ENCODE peak calls at places on chromosomes 12 and 14, in ten cellular contexts. One of them, this sample, is unnamed. For H3K9me3, the result is how much of the 10 kb centered on the place peaks cover.

GRCh38 chr12:51530208-51530607 is 60.8 kb upstream of the SCN8A start:
- DNase-seq in prostate gland: no peak
- DNase-seq in suprapubic skin: no peak
- DNase-seq in HCT116: no peak
- DNase-seq in SK-N-MC: no peak
- DNase-seq in stomach: no peak
- DNase-seq in K562: no peak
- DNase-seq in transverse colon: no peak
- DNase-seq in breast epithelium: no peak
- DNase-seq in SK-N-SH: no peak
- DNase-seq in this sample: no peak

GRCh38 chr12:10341892-10342509 is 34.3 kb downstream of the KLRD1 start:
- DNase-seq in prostate gland: no peak
- DNase-seq in suprapubic skin: no peak
- DNase-seq in HCT116: no peak
- DNase-seq in SK-N-MC: no peak
- DNase-seq in stomach: no peak
- DNase-seq in K562: no peak
- DNase-seq in transverse colon: no peak
- DNase-seq in breast epithelium: no peak
- DNase-seq in SK-N-SH: no peak
- DNase-seq in this sample: no peak

GRCh38 chr14:96225745-96226151 is 21.1 kb downstream of the BDKRB2 start:
- DNase-seq in prostate gland: no peak
- DNase-seq in suprapubic skin: no peak
- DNase-seq in HCT116: no peak
- DNase-seq in SK-N-MC: no peak
- DNase-seq in stomach: no peak
- DNase-seq in K562: no peak
- DNase-seq in transverse colon: peak
- DNase-seq in breast epithelium: no peak
- DNase-seq in SK-N-SH: peak
- DNase-seq in this sample: no peak

GRCh38 chr12:52267699-52268098 is 6.7 kb upstream of the KRT86 start:
- DNase-seq in prostate gland: no peak
- DNase-seq in suprapubic skin: no peak
- DNase-seq in HCT116: no peak
- DNase-seq in SK-N-MC: no peak
- DNase-seq in stomach: no peak
- DNase-seq in K562: no peak
- DNase-seq in transverse colon: no peak
- DNase-seq in breast epithelium: no peak
- DNase-seq in SK-N-SH: no peak
- DNase-seq in this sample: no peak

GRCh38 chr12:77591959-77592358 is 238.7 kb upstream of the NAV3 start:
- DNase-seq in prostate gland: no peak
- DNase-seq in suprapubic skin: no peak
- DNase-seq in HCT116: no peak
- DNase-seq in SK-N-MC: no peak
- DNase-seq in stomach: no peak
- DNase-seq in K562: no peak
- DNase-seq in transverse colon: no peak
- DNase-seq in breast epithelium: no peak
- DNase-seq in SK-N-SH: no peak
- DNase-seq in this sample: no peak

GRCh38 chr12:3564861-3565260 is 73.9 kb downstream of the PRMT8 start:
- DNase-seq in prostate gland: no peak
- DNase-seq in suprapubic skin: no peak
- DNase-seq in HCT116: no peak
- DNase-seq in SK-N-MC: no peak
- DNase-seq in stomach: no peak
- DNase-seq in K562: no peak
- DNase-seq in transverse colon: no peak
- DNase-seq in breast epithelium: no peak
- DNase-seq in SK-N-SH: no peak
- DNase-seq in this sample: no peak

GRCh38 chr14:86723254-86723624 is 1193.3 kb downstream of the FLRT2 start:
- DNase-seq in prostate gland: no peak
- DNase-seq in suprapubic skin: no peak
- DNase-seq in HCT116: no peak
- DNase-seq in SK-N-MC: no peak
- DNase-seq in stomach: no peak
- DNase-seq in K562: no peak
- DNase-seq in transverse colon: no peak
- DNase-seq in breast epithelium: no peak
- DNase-seq in SK-N-SH: no peak
- DNase-seq in this sample: no peak

GRCh38 chr12:67649165-67650126 is 901 bp downstream of the DYRK2 start:
- DNase-seq in prostate gland: peak
- DNase-seq in suprapubic skin: peak
- DNase-seq in HCT116: no peak
- DNase-seq in SK-N-MC: no peak
- DNase-seq in stomach: peak
- DNase-seq in K562: peak
- DNase-seq in transverse colon: peak
- DNase-seq in breast epithelium: peak
- DNase-seq in SK-N-SH: peak
- DNase-seq in this sample: no peak

GRCh38 chr12:75944097-75944904 is 87.3 kb downstream of the PHLDA1 start:
- DNase-seq in prostate gland: no peak
- DNase-seq in suprapubic skin: no peak
- DNase-seq in HCT116: peak
- DNase-seq in SK-N-MC: peak
- DNase-seq in stomach: no peak
- DNase-seq in K562: peak
- DNase-seq in transverse colon: no peak
- DNase-seq in breast epithelium: no peak
- DNase-seq in SK-N-SH: no peak
- DNase-seq in this sample: no peak

GRCh38 chr12:52971701-52972329 is 22.9 kb downstream of the KRT18 start:
- DNase-seq in prostate gland: peak
- DNase-seq in suprapubic skin: no peak
- DNase-seq in HCT116: no peak
- DNase-seq in SK-N-MC: no peak
- DNase-seq in stomach: no peak
- DNase-seq in K562: no peak
- DNase-seq in transverse colon: peak
- DNase-seq in breast epithelium: no peak
- DNase-seq in SK-N-SH: no peak
- DNase-seq in this sample: no peak

GRCh38 chr14:23398348-23398747 is 9.7 kb downstream of the MYH6 start:
- DNase-seq in prostate gland: no peak
- DNase-seq in suprapubic skin: no peak
- DNase-seq in HCT116: no peak
- DNase-seq in SK-N-MC: no peak
- DNase-seq in stomach: no peak
- DNase-seq in K562: no peak
- DNase-seq in transverse colon: no peak
- DNase-seq in breast epithelium: no peak
- DNase-seq in SK-N-SH: no peak
- DNase-seq in this sample: no peak

GRCh38 chr14:39169541-39169900 is 612 bp downstream of the TRAPPC6B start:
- DNase-seq in prostate gland: peak
- DNase-seq in suprapubic skin: no peak
- DNase-seq in HCT116: no peak
- DNase-seq in SK-N-MC: no peak
- DNase-seq in stomach: no peak
- DNase-seq in K562: no peak
- DNase-seq in transverse colon: no peak
- DNase-seq in breast epithelium: no peak
- DNase-seq in SK-N-SH: peak
- DNase-seq in this sample: no peak

GRCh38 chr14:72476657-72477499 is 417.0 kb downstream of the DPF3 start:
- DNase-seq in prostate gland: no peak
- DNase-seq in suprapubic skin: no peak
- DNase-seq in HCT116: peak
- DNase-seq in SK-N-MC: peak
- DNase-seq in stomach: no peak
- DNase-seq in K562: no peak
- DNase-seq in transverse colon: peak
- DNase-seq in breast epithelium: no peak
- DNase-seq in SK-N-SH: no peak
- DNase-seq in this sample: no peak

GRCh38 chr14:33529773-33530172 is 421.1 kb downstream of the EGLN3 start:
- DNase-seq in prostate gland: no peak
- DNase-seq in suprapubic skin: no peak
- DNase-seq in HCT116: no peak
- DNase-seq in SK-N-MC: no peak
- DNase-seq in stomach: no peak
- DNase-seq in K562: no peak
- DNase-seq in transverse colon: no peak
- DNase-seq in breast epithelium: no peak
- DNase-seq in SK-N-SH: no peak
- DNase-seq in this sample: no peak

GRCh38 chr12:60594035-60594711 is 998.3 kb downstream of the SLC16A7 start:
- DNase-seq in prostate gland: no peak
- DNase-seq in suprapubic skin: no peak
- DNase-seq in HCT116: no peak
- DNase-seq in SK-N-MC: no peak
- DNase-seq in stomach: no peak
- DNase-seq in K562: no peak
- DNase-seq in transverse colon: no peak
- DNase-seq in breast epithelium: no peak
- DNase-seq in SK-N-SH: no peak
- DNase-seq in this sample: no peak

GRCh38 chr12:21695896-21696295 is 38.3 kb upstream of the LDHB start:
- DNase-seq in prostate gland: no peak
- DNase-seq in suprapubic skin: no peak
- DNase-seq in HCT116: no peak
- DNase-seq in SK-N-MC: no peak
- DNase-seq in stomach: no peak
- DNase-seq in K562: no peak
- DNase-seq in transverse colon: no peak
- DNase-seq in breast epithelium: no peak
- DNase-seq in SK-N-SH: no peak
- DNase-seq in this sample: no peak

GRCh38 chr12:110179291-110179690 is 55.1 kb downstream of the IFT81 start:
- DNase-seq in prostate gland: no peak
- DNase-seq in suprapubic skin: no peak
- DNase-seq in HCT116: no peak
- DNase-seq in SK-N-MC: no peak
- DNase-seq in stomach: no peak
- DNase-seq in K562: no peak
- DNase-seq in transverse colon: no peak
- DNase-seq in breast epithelium: no peak
- DNase-seq in SK-N-SH: no peak
- DNase-seq in this sample: no peak

GRCh38 chr14:106808458-106808857 is 1282.1 kb downstream of the TMEM121 start:
- DNase-seq in prostate gland: no peak
- DNase-seq in suprapubic skin: no peak
- DNase-seq in HCT116: no peak
- DNase-seq in SK-N-MC: no peak
- DNase-seq in stomach: no peak
- DNase-seq in K562: no peak
- DNase-seq in transverse colon: no peak
- DNase-seq in breast epithelium: no peak
- DNase-seq in SK-N-SH: no peak
- DNase-seq in this sample: peak
- H3K9me3 ChIP-seq in prostate gland: under half
- H3K9me3 ChIP-seq in suprapubic skin: under half
- H3K9me3 ChIP-seq in HCT116: under half
- H3K9me3 ChIP-seq in SK-N-MC: under half
- H3K9me3 ChIP-seq in stomach: under half
- H3K9me3 ChIP-seq in K562: under half
- H3K9me3 ChIP-seq in transverse colon: under half
- H3K9me3 ChIP-seq in breast epithelium: under half
- H3K9me3 ChIP-seq in SK-N-SH: under half
- H3K9me3 ChIP-seq in this sample: under half

DNA sequence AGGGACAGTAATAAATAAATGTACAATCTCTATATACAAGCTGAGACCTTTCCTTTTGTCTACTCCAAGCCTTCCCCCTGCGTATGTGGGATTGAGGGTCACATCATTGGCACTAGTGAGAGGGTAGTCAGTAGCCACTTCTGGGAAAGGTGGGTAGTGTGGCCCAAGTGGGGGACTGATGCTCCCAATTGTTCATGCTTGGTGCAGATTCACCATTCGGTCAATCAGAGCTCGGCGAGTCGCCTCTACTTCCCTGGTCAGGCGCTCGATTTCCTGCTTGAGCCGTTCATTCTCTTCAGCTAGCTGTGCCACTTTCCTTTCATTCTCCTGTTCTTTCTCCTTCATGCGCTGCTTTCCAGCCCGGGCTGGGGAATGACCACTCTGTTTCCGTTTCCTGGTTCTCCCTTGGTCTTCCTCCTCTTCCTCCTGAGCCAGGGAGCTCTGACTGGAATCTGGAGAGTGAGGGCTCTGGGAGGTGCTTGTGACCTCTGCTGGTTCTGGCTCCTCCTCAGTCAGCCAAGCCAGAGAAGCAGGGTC is 3.6 kb downstream of the DDIT3 start:
- DNase-seq in prostate gland: no peak
- DNase-seq in suprapubic skin: no peak
- DNase-seq in HCT116: no peak
- DNase-seq in SK-N-MC: no peak
- DNase-seq in stomach: no peak
- DNase-seq in K562: no peak
- DNase-seq in transverse colon: no peak
- DNase-seq in breast epithelium: no peak
- DNase-seq in SK-N-SH: no peak
- DNase-seq in this sample: no peak
- TF ChIP-seq POLR2AphosphoS5 in prostate gland: no peak
- TF ChIP-seq POLR2AphosphoS5 in suprapubic skin: no peak
- TF ChIP-seq POLR2AphosphoS5 in HCT116: peak
- TF ChIP-seq POLR2AphosphoS5 in SK-N-MC: no peak
- TF ChIP-seq POLR2AphosphoS5 in stomach: no peak
- TF ChIP-seq POLR2AphosphoS5 in K562: peak
- TF ChIP-seq POLR2AphosphoS5 in transverse colon: no peak
- TF ChIP-seq POLR2AphosphoS5 in breast epithelium: no peak
- TF ChIP-seq POLR2AphosphoS5 in SK-N-SH: no peak
- TF ChIP-seq POLR2AphosphoS5 in this sample: no peak

GRCh38 chr14:106378191-106378590 is 851.8 kb downstream of the TMEM121 start:
- DNase-seq in prostate gland: no peak
- DNase-seq in suprapubic skin: no peak
- DNase-seq in HCT116: no peak
- DNase-seq in SK-N-MC: no peak
- DNase-seq in stomach: no peak
- DNase-seq in K562: peak
- DNase-seq in transverse colon: no peak
- DNase-seq in breast epithelium: no peak
- DNase-seq in SK-N-SH: peak
- DNase-seq in this sample: no peak
- H3K9me3 ChIP-seq in prostate gland: under half
- H3K9me3 ChIP-seq in suprapubic skin: under half
- H3K9me3 ChIP-seq in HCT116: under half
- H3K9me3 ChIP-seq in SK-N-MC: under half
- H3K9me3 ChIP-seq in stomach: under half
- H3K9me3 ChIP-seq in K562: under half
- H3K9me3 ChIP-seq in transverse colon: under half
- H3K9me3 ChIP-seq in breast epithelium: under half
- H3K9me3 ChIP-seq in SK-N-SH: under half
- H3K9me3 ChIP-seq in this sample: under half

DNA sequence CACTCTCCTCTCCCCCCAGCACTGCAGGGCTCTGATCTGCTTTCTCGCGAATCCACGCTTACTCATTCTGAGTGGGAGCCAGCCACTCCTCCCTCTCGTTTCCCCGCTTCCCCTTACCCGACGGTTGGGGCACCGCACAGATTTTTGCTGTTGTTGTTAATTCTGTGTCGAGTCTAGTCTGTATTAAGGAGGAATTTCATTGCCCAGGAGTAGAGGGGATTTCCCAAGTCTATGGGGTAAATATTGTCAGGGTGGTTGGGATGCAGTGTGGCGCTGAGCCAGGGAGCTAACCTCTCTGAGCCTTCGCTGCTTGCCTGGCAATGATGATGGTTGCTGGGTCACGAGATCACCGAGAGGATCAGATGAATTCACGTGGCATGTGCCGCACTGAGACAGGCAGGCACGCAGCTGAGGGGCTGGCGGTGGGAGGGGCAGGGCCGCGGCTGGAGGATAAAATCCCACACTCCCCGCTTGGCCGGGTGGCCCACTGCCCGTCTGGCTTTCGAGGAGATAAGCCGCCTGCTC is 18.5 kb downstream of the NCOR2 start:
- DNase-seq in prostate gland: peak
- DNase-seq in suprapubic skin: no peak
- DNase-seq in HCT116: no peak
- DNase-seq in SK-N-MC: no peak
- DNase-seq in stomach: peak
- DNase-seq in K562: no peak
- DNase-seq in transverse colon: peak
- DNase-seq in breast epithelium: no peak
- DNase-seq in SK-N-SH: peak
- DNase-seq in this sample: no peak
- TF ChIP-seq POLR2AphosphoS5 in prostate gland: peak
- TF ChIP-seq POLR2AphosphoS5 in suprapubic skin: no peak
- TF ChIP-seq POLR2AphosphoS5 in HCT116: no peak
- TF ChIP-seq POLR2AphosphoS5 in SK-N-MC: no peak
- TF ChIP-seq POLR2AphosphoS5 in stomach: peak
- TF ChIP-seq POLR2AphosphoS5 in K562: no peak
- TF ChIP-seq POLR2AphosphoS5 in transverse colon: peak
- TF ChIP-seq POLR2AphosphoS5 in breast epithelium: no peak
- TF ChIP-seq POLR2AphosphoS5 in SK-N-SH: no peak
- TF ChIP-seq POLR2AphosphoS5 in this sample: no peak

This sample was measured in esophagus muscularis mucosa.